ENCODE peak calls at places on chromosomes 13 and 19, in six cellular contexts. C, R, Z, A, S and N are unnamed samples.
A peak's percentile ranks its signal among the peaks of the same experiment; 100 is the strongest.

GRCh38 chr13:44876782-44877324 is 112.4 kb downstream of the NUFIP1 start:
- DNase-seq in C (no peak), Z (no peak), A (no peak), S (no peak), R (no peak), N (no peak)

GRCh38 chr13:23631676-23632622 is 61.7 kb downstream of the TNFRSF19 start:
- DNase-seq in A (no peak), C (no peak), R (no peak), S (no peak), Z (no peak), N (no peak)

GRCh38 chr19:3785464-3785937 is 680 bp downstream of the MATK start:
- DNase-seq in Z (no peak), C (no peak), S (no peak), A (no peak), R (no peak), N (no peak)

GRCh38 chr19:45404557-45405434 is at the start of gene PPP1R13L:
- DNase-seq in A (peak; percentile 90), S (no peak), C (no peak), R (no peak), Z (no peak), N (peak; percentile 89)

GRCh38 chr19:19405919-19406877 is 723 bp downstream of the GATAD2A start:
- DNase-seq in S (peak; percentile 56), C (peak; percentile 10), R (no peak), Z (no peak), A (peak; percentile 2), N (peak; percentile 52)

GRCh38 chr19:45637890-45638667 is 1.1 kb downstream of the EML2 start:
- DNase-seq in R (no peak), Z (no peak), A (no peak), C (no peak), S (no peak), N (no peak)

GRCh38 chr19:46088101-46088500 is 36.4 kb downstream of the IGFL3 start:
- DNase-seq in Z (no peak), S (no peak), C (no peak), R (no peak), A (no peak), N (no peak)

GRCh38 chr19:1853295-1854031 is 5.2 kb upstream of the REXO1 start:
- DNase-seq in Z (peak; percentile 32), A (peak; percentile 21), C (no peak), R (peak; percentile 68), S (peak; percentile 88), N (peak; percentile 86)

GRCh38 chr13:43676320-43676719 is 110.5 kb downstream of the ENOX1 start:
- DNase-seq in Z (no peak), A (no peak), S (peak; percentile 22), R (no peak), C (no peak), N (peak; percentile 54)

GRCh38 chr13:99694251-99694650 is 193.0 kb downstream of the TM9SF2 start:
- DNase-seq in A (no peak), Z (no peak), R (no peak), C (no peak), S (no peak), N (no peak)

GRCh38 chr13:110644892-110645521 is 29.7 kb downstream of the NAXD start:
- DNase-seq in R (peak; percentile 20), A (no peak), C (peak; percentile 67), S (no peak), Z (peak; percentile 68), N (peak; percentile 65)

GRCh38 chr13:88674841-88675240 is 1003.7 kb downstream of the SLITRK5 start:
- DNase-seq in Z (no peak), R (no peak), A (no peak), S (no peak), C (no peak), N (no peak)

GRCh38 chr13:51806571-51806970 is 2.6 kb upstream of the DHRS12 start:
- DNase-seq in S (no peak), C (peak; percentile 42), A (no peak), Z (no peak), R (no peak), N (no peak)

GRCh38 chr19:57280913-57281425 is 684 bp downstream of the ZNF460 start:
- DNase-seq in S (peak; percentile 45), A (no peak), Z (no peak), C (peak; percentile 2), R (no peak), N (peak; percentile 17)

GRCh38 chr19:55486043-55486970 is 1.3 kb downstream of the NAT14 start:
- DNase-seq in Z (no peak), R (no peak), S (no peak), A (no peak), C (no peak), N (no peak)

GRCh38 chr13:19634129-19634740 is 776 bp downstream of the MPHOSPH8 start:
- DNase-seq in C (no peak), R (no peak), Z (no peak), A (peak; percentile 72), S (no peak), N (no peak)

GRCh38 chr19:14375582-14376291 is 5.5 kb upstream of the ADGRE5 start:
- DNase-seq in Z (no peak), A (no peak), R (no peak), S (no peak), C (no peak), N (peak; percentile 18)

GRCh38 chr13:30997697-30998547 is 65.5 kb downstream of the TEX26 start:
- DNase-seq in R (no peak), Z (no peak), C (peak; percentile 36), S (no peak), A (peak; percentile 81), N (no peak)

GRCh38 chr13:46197299-46197975 is 14.3 kb upstream of the LRRC63 start:
- DNase-seq in R (no peak), S (no peak), C (no peak), Z (no peak), A (no peak), N (no peak)

GRCh38 chr13:44206429-44206828 is 167.2 kb upstream of the SERP2 start:
- DNase-seq in A (no peak), R (no peak), Z (no peak), C (no peak), S (no peak), N (no peak)

GRCh38 chr19:3346677-3347353 is 19.6 kb upstream of the NFIC start:
- DNase-seq in C (peak; percentile 84), R (no peak), S (no peak), A (no peak), Z (peak; percentile 87), N (no peak)

GRCh38 chr13:92259523-92259922 is 861.1 kb downstream of the GPC5 start:
- DNase-seq in A (no peak), Z (no peak), R (no peak), S (no peak), C (no peak), N (no peak)

GRCh38 chr13:100269837-100270236 is 180.9 kb downstream of the PCCA start:
- DNase-seq in C (no peak), S (no peak), A (no peak), Z (no peak), R (no peak), N (no peak)

GRCh38 chr19:33497778-33498175 is 23.8 kb downstream of the PEPD start:
- DNase-seq in S (no peak), Z (no peak), A (no peak), R (no peak), C (no peak), N (no peak)

GRCh38 chr13:26406791-26407190 is 150.7 kb upstream of the WASF3 start:
- DNase-seq in R (no peak), Z (no peak), C (no peak), S (no peak), A (no peak), N (no peak)

GRCh38 chr13:63901630-63902029 is 2486.0 kb upstream of the PCDH20 start:
- DNase-seq in R (no peak), A (no peak), C (no peak), S (no peak), Z (no peak), N (no peak)

GRCh38 chr19:10553943-10554381 is 10.3 kb downstream of the ATG4D start:
- DNase-seq in R (peak; percentile 41), S (peak; percentile 66), Z (no peak), A (no peak), C (no peak), N (peak; percentile 71)

GRCh38 chr13:48009298-48009697 is 8.2 kb upstream of the SUCLA2 start:
- DNase-seq in A (no peak), R (no peak), C (no peak), Z (no peak), S (no peak), N (no peak)

GRCh38 chr19:57241181-57241580 is 749 bp downstream of the ZNF805 start:
- DNase-seq in C (no peak), R (no peak), S (no peak), Z (no peak), A (no peak), N (no peak)

GRCh38 chr13:19673473-19674430 is 40.3 kb downstream of the MPHOSPH8 start:
- DNase-seq in S (no peak), R (no peak), C (no peak), A (no peak), Z (no peak), N (no peak)

GRCh38 chr19:2268861-2269243 is 12.6 kb upstream of the JSRP1 start:
- DNase-seq in C (no peak), Z (no peak), R (no peak), S (no peak), A (no peak), N (no peak)